ENCODE peak calls at places on chromosomes 12 and 14, in ten cellular contexts. D is GM03348; Y is activated CD8-positive, alpha-beta memory T cell treated with anti-CD3 and anti-CD28 coated beads for 48 hours; O is RWPE1; H is activated naive CD4-positive, alpha-beta T cell; P is T-cell; W is DMS 273 treated with DMSO at 0.1 percent for 48 hours; M is coronary artery; X is cardiac muscle cell; F is ELR. I is an unnamed sample.

GRCh38 chr14:76257111-76257803 is 105.5 kb downstream of the GPATCH2L start:
- DNase-seq in D (peak), Y (no peak), O (no peak), H (no peak), P (no peak), W (no peak), M (no peak), X (no peak), F (no peak), I (no peak)

GRCh38 chr12:52042706-52043385 is 8.4 kb upstream of the NR4A1 start:
- DNase-seq in D (no peak), Y (no peak), O (no peak), H (no peak), P (no peak), W (no peak), M (no peak), X (no peak), F (no peak), I (no peak)

GRCh38 chr14:27391331-27391730 is 793.5 kb upstream of the NOVA1 start:
- DNase-seq in D (no peak), Y (no peak), O (no peak), H (no peak), P (no peak), W (no peak), M (no peak), X (no peak), F (no peak), I (no peak)

GRCh38 chr14:92549853-92550244 is 36.3 kb downstream of the RIN3 start:
- DNase-seq in D (peak), Y (no peak), O (no peak), H (no peak), P (no peak), W (peak), M (peak), X (no peak), F (no peak), I (no peak)

GRCh38 chr12:125688223-125688622 is 623.0 kb downstream of the AACS start:
- DNase-seq in D (no peak), Y (no peak), O (no peak), H (no peak), P (no peak), W (no peak), M (no peak), X (no peak), F (no peak), I (no peak)

GRCh38 chr12:130080205-130080604 is 82.1 kb upstream of the FZD10 start:
- DNase-seq in D (no peak), Y (no peak), O (no peak), H (no peak), P (no peak), W (no peak), M (no peak), X (no peak), F (no peak), I (no peak)

GRCh38 chr12:53733051-53733812 is 6.0 kb upstream of the CALCOCO1 start:
- DNase-seq in D (no peak), Y (no peak), O (no peak), H (no peak), P (no peak), W (no peak), M (no peak), X (no peak), F (peak), I (no peak)

GRCh38 chr12:38149395-38150073 is 167.0 kb upstream of the ALG10B start:
- DNase-seq in D (no peak), Y (no peak), O (peak), H (no peak), P (no peak), W (no peak), M (no peak), X (no peak), F (peak), I (no peak)

GRCh38 chr14:73924337-73924736 is 25.6 kb downstream of the FAM161B start:
- DNase-seq in D (no peak), Y (no peak), O (no peak), H (no peak), P (no peak), W (no peak), M (no peak), X (no peak), F (peak), I (no peak)

GRCh38 chr12:58443981-58444371 is 476.3 kb downstream of the LRIG3 start:
- DNase-seq in D (no peak), Y (no peak), O (no peak), H (no peak), P (no peak), W (no peak), M (no peak), X (no peak), F (no peak), I (no peak)

GRCh38 chr12:104347374-104348075 is 44.0 kb downstream of the EID3 start:
- DNase-seq in D (no peak), Y (no peak), O (no peak), H (no peak), P (no peak), W (no peak), M (no peak), X (no peak), F (no peak), I (no peak)

GRCh38 chr12:54294152-54294913 is 6.5 kb downstream of the NFE2 start:
- DNase-seq in D (peak), Y (no peak), O (peak), H (no peak), P (peak), W (no peak), M (no peak), X (peak), F (peak), I (no peak)

GRCh38 chr14:64736271-64737131 is 32.3 kb downstream of the PLEKHG3 start:
- DNase-seq in D (no peak), Y (no peak), O (no peak), H (no peak), P (no peak), W (no peak), M (no peak), X (no peak), F (no peak), I (no peak)

GRCh38 chr12:112422531-112422930 is 3.8 kb downstream of the PTPN11 start:
- DNase-seq in D (peak), Y (no peak), O (no peak), H (no peak), P (no peak), W (no peak), M (no peak), X (no peak), F (no peak), I (no peak)

GRCh38 chr12:75944905-75945412 is 86.6 kb downstream of the PHLDA1 start:
- DNase-seq in D (no peak), Y (no peak), O (no peak), H (no peak), P (no peak), W (no peak), M (no peak), X (no peak), F (no peak), I (no peak)

GRCh38 chr12:3267690-3268089 is 190.5 kb downstream of the TSPAN9 start:
- DNase-seq in D (no peak), Y (no peak), O (no peak), H (no peak), P (no peak), W (no peak), M (no peak), X (no peak), F (no peak), I (no peak)

GRCh38 chr14:61813101-61813596 is 50.9 kb downstream of the SNAPC1 start:
- DNase-seq in D (peak), Y (no peak), O (no peak), H (no peak), P (no peak), W (no peak), M (no peak), X (no peak), F (no peak), I (no peak)

GRCh38 chr12:70180140-70180539 is 63.1 kb upstream of the CNOT2 start:
- DNase-seq in D (no peak), Y (no peak), O (no peak), H (no peak), P (no peak), W (peak), M (no peak), X (no peak), F (no peak), I (no peak)

GRCh38 chr12:1819050-1819449 is 1.3 kb upstream of the LRTM2 start:
- DNase-seq in D (no peak), Y (no peak), O (no peak), H (no peak), P (no peak), W (no peak), M (no peak), X (no peak), F (no peak), I (no peak)

GRCh38 chr14:39268393-39268792 is 34.7 kb downstream of the MIA2 start:
- DNase-seq in D (peak), Y (no peak), O (no peak), H (no peak), P (no peak), W (peak), M (no peak), X (peak), F (peak), I (no peak)

GRCh38 chr12:31267966-31268365 is 58.0 kb downstream of the SINHCAF start:
- DNase-seq in D (no peak), Y (no peak), O (no peak), H (no peak), P (no peak), W (no peak), M (no peak), X (no peak), F (no peak), I (no peak)

GRCh38 chr12:29286081-29286800 is 94.7 kb downstream of the ERGIC2 start:
- DNase-seq in D (peak), Y (no peak), O (no peak), H (no peak), P (no peak), W (no peak), M (no peak), X (no peak), F (no peak), I (no peak)

GRCh38 chr12:534216-534615 is 74.5 kb downstream of the B4GALNT3 start:
- DNase-seq in D (no peak), Y (no peak), O (no peak), H (no peak), P (no peak), W (no peak), M (no peak), X (no peak), F (no peak), I (no peak)

GRCh38 chr14:62304172-62304571 is 542.0 kb downstream of the SNAPC1 start:
- DNase-seq in D (no peak), Y (no peak), O (no peak), H (no peak), P (no peak), W (no peak), M (no peak), X (no peak), F (no peak), I (no peak)

GRCh38 chr14:39203659-39204606 is 28.9 kb downstream of the PNN start:
- DNase-seq in D (no peak), Y (no peak), O (peak), H (no peak), P (no peak), W (no peak), M (no peak), X (no peak), F (no peak), I (no peak)

GRCh38 chr14:37622231-37622923 is 26.9 kb downstream of the TTC6 start:
- DNase-seq in D (peak), Y (no peak), O (no peak), H (no peak), P (no peak), W (no peak), M (no peak), X (peak), F (no peak), I (no peak)

GRCh38 chr14:63770187-63770807 is 42.4 kb upstream of the SGPP1 start:
- DNase-seq in D (peak), Y (no peak), O (peak), H (no peak), P (peak), W (no peak), M (no peak), X (no peak), F (peak), I (no peak)

GRCh38 chr12:53241623-53242412 is 9.8 kb upstream of the RARG start:
- DNase-seq in D (no peak), Y (no peak), O (no peak), H (no peak), P (no peak), W (no peak), M (no peak), X (no peak), F (no peak), I (no peak)

GRCh38 chr14:53304726-53305381 is 151.7 kb upstream of the DDHD1 start:
- DNase-seq in D (no peak), Y (no peak), O (no peak), H (no peak), P (no peak), W (no peak), M (no peak), X (no peak), F (no peak), I (no peak)

GRCh38 chr14:79044894-79045624 is 874.9 kb downstream of the NRXN3 start:
- DNase-seq in D (peak), Y (no peak), O (peak), H (no peak), P (no peak), W (no peak), M (no peak), X (no peak), F (peak), I (no peak)

GRCh38 chr14:67514650-67515385 is 18.3 kb upstream of the PLEKHH1 start:
- DNase-seq in D (peak), Y (no peak), O (peak), H (no peak), P (peak), W (no peak), M (no peak), X (no peak), F (peak), I (peak)

GRCh38 chr14:96263347-96264199 is 7.6 kb downstream of the BDKRB1 start:
- DNase-seq in D (no peak), Y (no peak), O (no peak), H (no peak), P (no peak), W (peak), M (no peak), X (no peak), F (no peak), I (no peak)

GRCh38 chr12:122168492-122168891 is 5.5 kb downstream of the IL31 start:
- DNase-seq in D (no peak), Y (no peak), O (no peak), H (no peak), P (no peak), W (no peak), M (no peak), X (no peak), F (no peak), I (no peak)

GRCh38 chr12:6171409-6172015 is 28.7 kb upstream of the CD9 start:
- DNase-seq in D (no peak), Y (no peak), O (no peak), H (no peak), P (no peak), W (no peak), M (no peak), X (no peak), F (no peak), I (peak)

I was measured in cardiac septum.